ENCODE peak calls at places on chromosomes 3 and 15, in eight cellular contexts. W is iPS DF 6.9, C is colonic mucosa, B is cardiac muscle cell, U is ovary, N is tibial nerve, Z is A673, E is uterus. O is an unnamed sample.

GRCh38 chr3:38039899-38040261 is 872 bp downstream of the DLEC1 start:
- DNase-seq in N (peak; percentile 56), E (peak; percentile 48), U (peak; percentile 52), B (no peak), Z (no peak), W (no peak), C (peak; percentile 73), O (peak; percentile 35)

GRCh38 chr3:112519424-112520001 is 20.2 kb upstream of the BTLA start:
- DNase-seq in Z (peak; percentile 68), W (no peak), B (peak; percentile 62), E (no peak), C (peak; percentile 54), N (peak; percentile 72), U (no peak), O (peak; percentile 60)

GRCh38 chr15:31300981-31301686 is 25.5 kb upstream of the KLF13 start:
- DNase-seq in Z (no peak), U (no peak), W (no peak), C (no peak), E (no peak), B (no peak), N (no peak), O (no peak)

GRCh38 chr3:19173945-19174344 is 25.6 kb downstream of the KCNH8 start:
- DNase-seq in U (no peak), Z (no peak), E (no peak), W (peak; percentile 18), C (no peak), B (no peak), N (no peak), O (no peak)

GRCh38 chr3:127675651-127676391 is 3.1 kb downstream of the ABTB1 start:
- DNase-seq in W (no peak), U (peak; percentile 23), C (no peak), E (peak; percentile 14), N (no peak), Z (no peak), B (no peak), O (no peak)

GRCh38 chr3:190862209-190863118 is at the start of gene GMNC:
- DNase-seq in W (no peak), Z (peak; percentile 93), E (peak; percentile 60), N (peak; percentile 54), U (peak; percentile 51), B (peak; percentile 81), C (peak; percentile 82), O (no peak)

GRCh38 chr3:147513785-147514184 is 104.6 kb downstream of the ZIC1 start:
- DNase-seq in N (no peak), Z (peak; percentile 85), E (no peak), C (no peak), B (no peak), W (peak; percentile 18), U (no peak), O (no peak)

GRCh38 chr15:88191806-88192165 is 64.8 kb downstream of the NTRK3 start:
- DNase-seq in B (no peak), U (no peak), E (no peak), C (no peak), N (no peak), Z (no peak), W (no peak), O (no peak)

GRCh38 chr3:72413228-72413627 is 435.0 kb downstream of the SHQ1 start:
- DNase-seq in N (no peak), Z (no peak), C (no peak), B (no peak), E (no peak), U (no peak), W (no peak), O (no peak)

GRCh38 chr15:43799209-43799944 is 643 bp downstream of the SERINC4 start:
- DNase-seq in U (no peak), E (no peak), N (no peak), B (no peak), W (no peak), C (peak; percentile 49), Z (no peak), O (no peak)

GRCh38 chr3:122668930-122669730 is 11.5 kb upstream of the PARP14 start:
- DNase-seq in W (no peak), B (no peak), U (no peak), C (peak; percentile 24), Z (no peak), E (no peak), N (no peak), O (peak; percentile 46)

GRCh38 chr15:67135494-67135893 is 70.1 kb downstream of the SMAD3 start:
- DNase-seq in C (peak; percentile 59), B (no peak), N (no peak), W (no peak), E (peak; percentile 7), U (peak; percentile 44), Z (no peak), O (no peak)

GRCh38 chr15:67138946-67139855 is 73.8 kb downstream of the SMAD3 start:
- DNase-seq in U (peak; percentile 4), N (no peak), C (no peak), B (no peak), E (no peak), W (no peak), Z (no peak), O (no peak)

GRCh38 chr15:67137951-67138935 is 72.8 kb downstream of the SMAD3 start:
- DNase-seq in Z (no peak), B (no peak), E (peak; percentile 31), C (no peak), W (no peak), N (no peak), U (peak; percentile 32), O (no peak)

GRCh38 chr15:67136802-67137201 is 71.4 kb downstream of the SMAD3 start:
- DNase-seq in B (no peak), C (no peak), U (peak; percentile 16), E (peak; percentile 14), Z (no peak), N (no peak), W (no peak), O (no peak)

GRCh38 chr15:67137319-67137718 is 71.9 kb downstream of the SMAD3 start:
- DNase-seq in N (no peak), B (no peak), C (no peak), U (no peak), W (no peak), E (no peak), Z (no peak), O (no peak)
- H3K36me3 ChIP-seq in N (no peaks in the 10 kb centered on the region), B (no peaks in the 10 kb centered on the region), C (no peaks in the 10 kb centered on the region), U (no peaks in the 10 kb centered on the region), W (no peaks in the 10 kb centered on the region), E (no peaks in the 10 kb centered on the region), Z (no peaks in the 10 kb centered on the region), O (no peaks in the 10 kb centered on the region)

DNA sequence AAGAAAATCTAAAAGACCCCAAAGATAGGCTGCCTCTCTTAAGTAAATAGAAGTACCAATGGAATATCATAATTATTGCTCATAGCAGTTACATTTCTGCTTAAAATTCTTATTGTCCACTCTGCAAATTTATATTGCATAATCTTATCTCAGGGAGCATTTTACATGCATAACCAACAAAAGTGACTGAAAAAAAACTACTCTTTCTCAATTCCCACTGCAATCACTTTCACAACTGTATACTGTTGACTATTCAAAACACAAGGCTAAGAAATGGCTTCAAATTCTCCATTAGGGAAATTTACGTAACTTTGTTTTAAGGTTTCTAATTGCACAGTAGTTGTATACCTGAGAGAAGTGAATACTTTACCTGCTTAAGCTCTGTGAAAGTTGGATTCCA is 56.3 kb downstream of the HMG20A start:
- DNase-seq in C (no peak), Z (no peak), U (no peak), W (no peak), N (no peak), B (no peak), E (no peak), O (no peak)
- H3K36me3 ChIP-seq in C (no peaks in the 10 kb centered on the region), Z (peaks cover 26% of the 10 kb centered on the region), U (no peaks in the 10 kb centered on the region), W (peaks cover 4% of the 10 kb centered on the region), N (no peaks in the 10 kb centered on the region), B (peaks cover 49% of the 10 kb centered on the region), E (no peaks in the 10 kb centered on the region), O (no peaks in the 10 kb centered on the region)

DNA sequence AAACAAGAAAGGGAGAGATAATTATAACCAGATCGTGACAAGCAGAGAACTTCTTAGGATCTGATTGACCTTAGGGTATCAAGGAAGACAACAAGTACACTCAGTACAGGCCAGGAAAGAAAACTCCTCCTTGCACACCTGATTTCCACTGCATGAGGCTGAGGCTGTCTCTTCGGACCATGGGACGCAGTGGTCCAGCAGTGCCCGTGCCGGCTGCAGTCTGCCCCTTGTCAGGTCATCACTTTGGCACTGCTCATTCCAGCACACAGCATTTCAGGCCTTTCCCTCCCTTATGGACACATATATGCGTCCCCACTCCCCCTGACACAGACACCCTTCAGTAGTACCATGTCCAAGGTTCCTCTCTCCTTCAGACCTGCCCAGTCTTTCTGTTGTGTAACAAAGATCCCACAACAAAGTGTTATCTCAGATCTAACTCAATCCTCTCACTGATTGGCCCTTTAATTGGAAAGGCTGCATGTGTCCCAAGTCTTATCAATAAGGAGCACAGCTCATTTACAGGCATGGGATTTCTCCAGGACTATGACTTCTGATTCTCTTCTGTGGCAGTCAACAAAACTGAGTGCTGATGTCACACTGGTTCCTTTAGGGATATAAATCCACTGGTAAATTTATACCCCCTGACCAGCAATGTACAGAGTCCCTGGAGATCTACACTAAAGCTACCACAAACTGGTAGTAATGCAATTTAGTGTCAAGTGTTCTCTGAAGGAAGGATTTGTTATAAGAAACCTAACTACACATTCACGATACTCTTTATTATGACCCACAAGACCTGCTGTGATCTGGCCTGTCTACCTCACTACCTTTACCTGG is 27.9 kb downstream of the CLK3 start:
- DNase-seq in N (no peak), W (no peak), Z (no peak), U (no peak), B (no peak), C (no peak), E (no peak), O (no peak)
- H3K36me3 ChIP-seq in N (no peaks in the 10 kb centered on the region), W (no peaks in the 10 kb centered on the region), Z (peaks cover 12% of the 10 kb centered on the region), U (no peaks in the 10 kb centered on the region), B (no peaks in the 10 kb centered on the region), C (peaks cover 3% of the 10 kb centered on the region), E (no peaks in the 10 kb centered on the region), O (no peaks in the 10 kb centered on the region)

GRCh38 chr3:12506201-12506600 is 21.9 kb downstream of the TSEN2 start:
- DNase-seq in W (no peak), U (no peak), C (no peak), E (no peak), N (no peak), Z (no peak), B (no peak), O (no peak)

GRCh38 chr3:12507871-12508281 is 23.6 kb downstream of the TSEN2 start:
- DNase-seq in Z (no peak), E (peak; percentile 19), U (peak; percentile 33), B (no peak), W (no peak), C (no peak), N (no peak), O (no peak)

GRCh38 chr3:12509466-12509865 is 25.2 kb downstream of the TSEN2 start:
- DNase-seq in W (no peak), E (no peak), C (no peak), B (no peak), Z (no peak), U (no peak), N (no peak), O (no peak)

GRCh38 chr3:12512534-12513101 is 28.3 kb downstream of the TSEN2 start:
- DNase-seq in B (no peak), N (no peak), E (no peak), C (no peak), W (no peak), Z (no peak), U (no peak), O (no peak)

DNA sequence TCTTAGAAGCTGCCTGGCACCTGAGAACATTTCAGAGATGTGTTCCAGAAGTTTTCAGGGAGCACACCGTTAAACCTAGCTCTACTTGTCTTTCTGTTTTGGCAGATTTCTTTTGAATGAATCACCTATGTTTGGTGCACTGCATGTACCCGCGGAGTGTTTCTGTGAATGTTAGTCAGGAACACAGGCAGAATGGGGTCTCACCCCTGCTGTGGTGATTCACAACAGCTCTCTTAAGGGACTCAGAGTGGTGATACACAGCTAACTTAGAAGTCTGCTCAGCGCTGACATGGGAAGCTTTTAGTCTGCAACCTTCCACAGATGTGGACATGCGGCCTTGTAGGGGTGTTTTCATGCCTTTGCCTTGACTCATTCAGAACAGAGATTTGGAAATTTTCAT is 24.0 kb downstream of the TSEN2 start:
- DNase-seq in E (peak; percentile 36), N (peak; percentile 47), W (no peak), C (no peak), Z (peak; percentile 49), U (peak; percentile 24), B (no peak), O (no peak)
- H3K36me3 ChIP-seq in E (no peaks in the 10 kb centered on the region), N (no peaks in the 10 kb centered on the region), W (peaks cover 10% of the 10 kb centered on the region), C (no peaks in the 10 kb centered on the region), Z (peaks cover 30% of the 10 kb centered on the region), U (no peaks in the 10 kb centered on the region), B (peaks cover 19% of the 10 kb centered on the region), O (no peaks in the 10 kb centered on the region)